ENCODE peak calls at places on chromosomes 3 and 15, in four cellular contexts. V is lung, I is SK-N-SH, H is right cardiac atrium. W is an unnamed sample. For H3K4me1, the result is how much of the 10 kb centered on the place peaks cover.

GRCh38 chr3:22939349-22939748 is 263.8 kb upstream of the UBE2E2 start:
- DNase-seq in H (no peak), V (no peak), I (no peak), W (no peak)

GRCh38 chr3:23979569-23979968 is 34.5 kb downstream of the NR1D2 start:
- DNase-seq in H (no peak), V (no peak), I (no peak), W (no peak)

GRCh38 chr15:62560943-62561571 is 396.0 kb upstream of the C2CD4B start:
- DNase-seq in H (peak), V (no peak), I (no peak), W (peak)

GRCh38 chr15:100529556-100529955 is 806 bp upstream of the CERS3 start:
- DNase-seq in V (no peak), I (no peak), H (no peak), W (no peak)

GRCh38 chr3:112653209-112653871 is 12.4 kb upstream of the CCDC80 start:
- DNase-seq in V (no peak), H (peak), I (no peak), W (no peak)

GRCh38 chr3:152159328-152159727 is 109.4 kb upstream of the MBNL1 start:
- DNase-seq in I (no peak), H (no peak), V (no peak), W (peak)

GRCh38 chr3:56928379-56929068 is 126.8 kb upstream of the ARHGEF3 start:
- DNase-seq in H (no peak), I (no peak), V (no peak), W (no peak)

GRCh38 chr3:4351164-4351855 is 48.1 kb downstream of the SETMAR start:
- DNase-seq in V (no peak), H (no peak), I (no peak), W (no peak)

GRCh38 chr3:193857996-193858395 is 265.0 kb downstream of the OPA1 start:
- DNase-seq in I (no peak), V (peak), H (no peak), W (no peak)

GRCh38 chr3:194565597-194566190 is 67.5 kb downstream of the TMEM44 start:
- DNase-seq in H (no peak), I (no peak), V (no peak), W (no peak)

GRCh38 chr15:63312286-63312685 is 34.9 kb downstream of the APH1B start:
- DNase-seq in V (no peak), I (no peak), H (no peak), W (no peak)

GRCh38 chr15:52464478-52464877 is 64.2 kb downstream of the MYO5A start:
- DNase-seq in H (no peak), V (no peak), I (peak), W (no peak)

GRCh38 chr3:112123548-112123947 is 9.5 kb downstream of the GCSAM start:
- DNase-seq in V (no peak), H (no peak), I (no peak), W (no peak)

GRCh38 chr3:125240496-125240895 is 27.9 kb upstream of the SLC12A8 start:
- DNase-seq in I (no peak), H (no peak), V (peak), W (no peak)

GRCh38 chr3:152047465-152047864 is 174.0 kb downstream of the SUCNR1 start:
- DNase-seq in H (no peak), V (no peak), I (no peak), W (no peak)

GRCh38 chr3:185082149-185082548 is 70.7 kb downstream of the C3orf70 start:
- DNase-seq in V (no peak), I (no peak), H (no peak), W (no peak)

GRCh38 chr3:56302417-56302816 is 165.8 kb downstream of the ERC2 start:
- DNase-seq in V (no peak), H (no peak), I (no peak), W (no peak)

GRCh38 chr3:42697326-42698051 is 5.1 kb downstream of the HHATL start:
- DNase-seq in V (no peak), H (no peak), I (no peak), W (no peak)

GRCh38 chr3:59985643-59986200 is 935.9 kb upstream of the CFAP20DC start:
- DNase-seq in I (no peak), V (no peak), H (no peak), W (no peak)

DNA sequence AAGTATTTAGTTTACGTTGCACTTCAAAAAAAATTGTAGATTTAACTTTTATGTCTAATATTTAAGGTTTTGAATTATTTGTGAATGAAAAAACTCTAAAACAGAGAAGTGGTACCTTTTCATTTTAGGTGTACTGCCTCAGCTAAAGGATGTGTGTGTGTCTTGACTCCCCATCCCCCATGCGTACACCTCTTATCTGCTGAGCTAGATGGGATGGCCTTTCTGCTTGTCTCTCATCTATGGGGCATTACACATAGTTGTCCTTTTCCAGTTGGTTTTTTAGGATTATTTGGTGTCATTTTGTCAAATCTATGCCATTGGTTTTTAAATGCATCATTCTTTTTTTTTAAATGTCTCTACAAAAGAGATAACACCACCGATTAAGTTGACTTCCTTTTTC is 110.9 kb downstream of the FNDC3B start:
- DNase-seq in H (no peak), V (no peak), I (no peak), W (no peak)
- H3K4me1 ChIP-seq in H (under half), V (under half), I (half or more), W (under half)

DNA sequence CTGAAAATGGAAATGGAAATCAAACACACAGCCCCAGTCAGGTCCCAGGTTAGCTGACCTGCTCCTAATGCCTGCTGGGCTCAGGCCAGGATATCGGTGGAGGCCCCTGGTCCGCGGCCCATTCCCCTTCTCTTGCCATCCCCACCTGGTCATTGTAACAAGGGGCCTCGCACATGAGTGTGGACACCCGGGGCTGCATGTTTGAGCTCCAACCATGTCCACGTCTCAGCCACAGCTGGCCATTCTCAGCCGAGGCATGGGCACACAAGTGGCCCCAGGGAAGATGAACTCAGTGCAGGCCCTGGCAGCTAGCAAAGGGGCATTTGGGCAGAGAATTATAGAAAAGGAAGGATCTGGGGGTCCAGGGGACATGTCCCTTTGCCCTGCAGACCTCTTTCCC is 41.7 kb downstream of the FAM174B start:
- DNase-seq in I (no peak), V (no peak), H (no peak), W (no peak)
- H3K27ac ChIP-seq in I (no peak), V (peak), H (no peak), W (no peak)

GRCh38 chr3:32869513-32870047 is 51.8 kb downstream of the TRIM71 start:
- DNase-seq in H (no peak), V (no peak), I (no peak), W (no peak)

GRCh38 chr3:32870373-32871091 is 52.7 kb downstream of the TRIM71 start:
- DNase-seq in V (no peak), I (no peak), H (no peak), W (no peak)

GRCh38 chr3:32867954-32868353 is 50.2 kb downstream of the TRIM71 start:
- DNase-seq in V (no peak), H (no peak), I (no peak), W (no peak)

GRCh38 chr3:32866533-32866932 is 48.7 kb downstream of the TRIM71 start:
- DNase-seq in H (no peak), V (no peak), I (no peak), W (no peak)

GRCh38 chr3:32868719-32869512 is 51.1 kb downstream of the TRIM71 start:
- DNase-seq in I (no peak), H (no peak), V (no peak), W (no peak)
- H3K4me1 ChIP-seq in I (under half), H (under half), V (under half), W (under half)

DNA sequence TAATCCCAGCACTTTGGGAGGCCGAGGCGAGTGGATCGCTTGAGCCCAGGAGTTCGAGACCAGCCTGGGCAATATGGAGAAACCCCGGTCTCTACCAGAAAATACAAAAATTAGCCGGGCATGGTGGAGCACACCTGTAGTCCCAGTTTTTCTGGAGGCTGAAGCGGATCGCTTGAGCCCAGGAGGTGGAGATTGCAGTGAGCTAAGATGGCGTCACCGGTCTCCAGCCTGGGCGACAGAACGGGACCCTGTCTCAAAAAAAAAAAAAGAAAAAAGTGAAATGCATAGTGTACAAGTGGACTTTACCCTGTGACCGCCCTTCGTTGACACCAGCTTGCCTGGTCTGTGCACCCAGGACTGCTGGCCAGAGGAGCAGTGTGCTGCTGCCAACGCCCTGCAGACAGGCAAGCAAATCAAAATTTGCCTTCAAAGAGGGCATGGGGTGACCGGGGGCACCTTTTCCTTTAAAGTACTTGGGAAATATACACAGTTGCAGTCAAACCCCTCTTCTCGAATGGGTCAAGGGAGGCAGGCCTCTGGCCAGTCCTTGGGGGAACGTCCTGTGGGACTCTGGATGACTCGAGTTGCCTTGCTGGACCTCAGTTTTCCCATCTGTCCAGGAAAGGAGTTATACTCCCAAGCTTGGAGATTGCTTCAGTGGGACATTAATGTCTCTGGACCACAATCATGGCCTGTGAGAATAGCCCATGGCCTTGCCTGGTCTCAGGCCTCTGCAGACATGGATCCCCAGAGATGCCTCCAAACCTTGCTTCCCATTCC is 1.0 kb downstream of the XYLB start:
- DNase-seq in H (no peak), I (no peak), V (no peak), W (peak)
- H3K27ac ChIP-seq in H (no peak), I (no peak), V (no peak), W (peak)

GRCh38 chr3:16842710-16843270 is 42.0 kb upstream of the PLCL2 start:
- DNase-seq in I (no peak), H (no peak), V (no peak), W (no peak)
- H3K4me1 ChIP-seq in I (under half), H (under half), V (under half), W (under half)

GRCh38 chr15:36951747-36952247 is 148.6 kb downstream of the MEIS2 start:
- DNase-seq in H (no peak), I (no peak), V (no peak), W (no peak)
- H3K27ac ChIP-seq in H (no peak), I (peak), V (no peak), W (no peak)

GRCh38 chr15:66757521-66757920 is 55.5 kb downstream of the SMAD6 start:
- DNase-seq in V (no peak), H (peak), I (no peak), W (no peak)

GRCh38 chr15:66754789-66755188 is 52.8 kb downstream of the SMAD6 start:
- DNase-seq in I (no peak), H (no peak), V (no peak), W (no peak)

GRCh38 chr15:66757030-66757429 is 55.0 kb downstream of the SMAD6 start:
- DNase-seq in I (no peak), V (no peak), H (peak), W (no peak)

GRCh38 chr15:66755298-66756068 is 53.4 kb downstream of the SMAD6 start:
- DNase-seq in H (no peak), I (no peak), V (no peak), W (no peak)

DNA sequence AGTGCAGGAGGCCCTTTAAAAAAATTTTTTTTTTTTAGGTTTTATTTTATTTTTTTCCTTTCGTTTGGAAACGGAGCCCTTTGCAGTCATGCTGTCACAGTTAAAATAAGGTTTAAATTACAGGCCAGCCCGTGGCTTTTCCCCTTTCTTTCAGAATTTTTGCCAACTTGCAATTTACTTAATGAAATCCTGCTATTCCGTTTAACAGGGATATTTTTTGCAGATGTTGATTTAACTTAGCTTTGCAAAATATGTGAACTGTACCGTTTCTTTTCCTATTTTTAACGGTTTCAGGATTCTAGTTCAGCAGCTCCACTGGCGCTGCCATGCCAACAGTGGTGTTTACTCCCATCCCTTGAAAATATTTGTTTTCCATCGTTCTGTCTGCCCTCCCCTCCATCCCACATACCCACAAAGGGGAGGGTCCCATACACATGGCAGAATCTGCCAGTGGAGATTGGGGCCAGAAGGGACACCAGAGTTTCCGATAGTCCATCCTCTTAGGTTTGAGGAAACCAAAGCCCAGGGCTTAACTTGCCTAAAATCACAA is 54.3 kb downstream of the SMAD6 start:
- DNase-seq in I (no peak), V (no peak), H (no peak), W (no peak)
- H3K4me1 ChIP-seq in I (under half), V (under half), H (under half), W (under half)

DNA sequence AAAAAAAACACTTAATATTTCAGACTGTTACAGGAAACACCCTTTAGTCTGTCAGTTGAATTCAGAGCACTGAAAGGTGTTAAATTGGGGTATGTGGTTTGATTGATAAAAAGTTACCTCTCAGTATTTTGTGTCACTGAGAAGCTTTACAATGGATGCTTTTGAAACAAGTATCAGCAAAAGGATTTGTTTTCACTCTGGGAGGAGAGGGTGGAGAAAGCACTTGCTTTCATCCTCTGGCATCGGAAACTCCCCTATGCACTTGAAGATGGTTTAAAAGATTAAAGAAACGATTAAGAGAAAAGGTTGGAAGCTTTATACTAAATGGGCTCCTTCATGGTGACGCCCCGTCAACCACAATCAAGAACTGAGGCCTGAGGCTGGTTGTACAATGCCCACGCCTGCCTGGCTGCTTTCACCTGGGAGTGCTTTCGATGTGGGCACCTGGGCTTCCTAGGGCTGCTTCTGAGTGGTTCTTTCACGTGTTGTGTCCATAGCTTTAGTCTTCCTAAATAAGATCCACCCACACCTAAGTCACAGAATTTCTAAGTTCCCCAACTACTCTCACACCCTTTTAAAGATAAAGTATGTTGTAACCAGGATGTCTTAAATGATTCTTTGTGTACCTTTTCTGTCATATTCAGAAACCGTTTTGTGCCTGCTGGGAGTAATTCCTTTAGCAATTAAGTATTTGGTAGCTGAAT is 17.9 kb downstream of the TMEM43 start:
- DNase-seq in V (no peak), I (no peak), H (no peak), W (no peak)
- H3K27ac ChIP-seq in V (peak), I (peak), H (peak), W (peak)

W was measured in transverse colon.